ENCODE peak calls at places on chromosome 13, in four cellular contexts. I, C, O and S are unnamed samples.

GRCh38 chr13:95546919-95547318 is 5.6 kb upstream of the CLDN10 start:
- DNase-seq in C (no peak), I (no peak), O (no peak), S (no peak)

GRCh38 chr13:88751994-88752393 is 1080.8 kb downstream of the SLITRK5 start:
- DNase-seq in O (no peak), I (no peak), C (no peak), S (no peak)

GRCh38 chr13:48398450-48399095 is 14.3 kb downstream of the LPAR6 start:
- DNase-seq in C (no peak), I (no peak), O (no peak), S (no peak)

GRCh38 chr13:43985437-43986051 is 105.8 kb downstream of the LACC1 start:
- DNase-seq in C (no peak), O (no peak), I (no peak), S (no peak)

GRCh38 chr13:107170270-107170931 is 602.5 kb upstream of the ARGLU1 start:
- DNase-seq in O (no peak), I (no peak), C (no peak), S (no peak)

GRCh38 chr13:74288361-74288911 is 154.2 kb upstream of the KLF12 start:
- DNase-seq in I (peak), C (no peak), O (peak), S (peak)

GRCh38 chr13:28659611-28659970 is 661 bp downstream of the POMP start:
- DNase-seq in C (no peak), O (no peak), I (no peak), S (no peak)

GRCh38 chr13:79481685-79482052 is 714 bp downstream of the NDFIP2 start:
- DNase-seq in C (no peak), I (no peak), O (no peak), S (no peak)

GRCh38 chr13:46908511-46908910 is 11.7 kb upstream of the HTR2A start:
- DNase-seq in C (no peak), O (no peak), I (no peak), S (no peak)